ENCODE peak calls at places on chromosomes 4 and X, in eight cellular contexts. H is neural crest cell; J is foreskin fibroblast; B is right cardiac atrium; L is ELF-1; K is activated CD4-positive, alpha-beta T cell treated with anti-CD3 and anti-CD28 coated beads, Interleukin-2, amount 10 ng/mL, durations not matched to agents 7 days and 5 days; W is naive thymus-derived CD8-positive, alpha-beta T cell; E is SHP77 treated with DMSO at 0.1 percent for 48 hours. X is an unnamed sample.

GRCh38 chrX:6238576-6238975 is 9.9 kb upstream of the NLGN4X start:
- DNase-seq in H (no peak), J (no peak), B (no peak), L (no peak), K (no peak), W (no peak), E (no peak), X (no peak)

GRCh38 chrX:123976671-123977316 is 15.3 kb downstream of the STAG2 start:
- DNase-seq in H (no peak), J (no peak), B (no peak), L (no peak), K (no peak), W (peak), E (no peak), X (no peak)

GRCh38 chr4:84224522-84224921 is 274.6 kb downstream of the NKX6-1 start:
- DNase-seq in H (no peak), J (no peak), B (no peak), L (no peak), K (no peak), W (no peak), E (no peak), X (no peak)

GRCh38 chr4:7403001-7403400 is 31.7 kb downstream of the PSAPL1 start:
- DNase-seq in H (no peak), J (no peak), B (no peak), L (no peak), K (no peak), W (no peak), E (no peak), X (peak)

GRCh38 chr4:156242390-156242789 is 288.7 kb upstream of the CTSO start:
- DNase-seq in H (no peak), J (no peak), B (no peak), L (no peak), K (no peak), W (no peak), E (no peak), X (no peak)

GRCh38 chrX:100048156-100048555 is 361.9 kb downstream of the PCDH19 start:
- DNase-seq in H (no peak), J (no peak), B (no peak), L (peak), K (no peak), W (no peak), E (no peak), X (no peak)

GRCh38 chrX:153922932-153923857 is 2.9 kb downstream of the ARHGAP4 start:
- DNase-seq in H (no peak), J (peak), B (peak), L (peak), K (no peak), W (no peak), E (no peak), X (no peak)

GRCh38 chrX:46433892-46434291 is 111.3 kb downstream of the ZNF674 start:
- DNase-seq in H (no peak), J (no peak), B (no peak), L (no peak), K (no peak), W (no peak), E (no peak), X (no peak)

GRCh38 chr4:121344128-121344527 is 36.7 kb downstream of the QRFPR start:
- DNase-seq in H (no peak), J (no peak), B (no peak), L (no peak), K (no peak), W (no peak), E (no peak), X (no peak)

GRCh38 chrX:14832151-14832550 is 40.7 kb downstream of the FANCB start:
- DNase-seq in H (no peak), J (peak), B (no peak), L (peak), K (no peak), W (no peak), E (no peak), X (no peak)

GRCh38 chrX:16807548-16807947 is 21.3 kb downstream of the TXLNG start:
- DNase-seq in H (no peak), J (no peak), B (no peak), L (no peak), K (no peak), W (no peak), E (no peak), X (no peak)

GRCh38 chr4:157076578-157076947 is 613 bp downstream of the GLRB start:
- DNase-seq in H (peak), J (no peak), B (no peak), L (peak), K (no peak), W (no peak), E (no peak), X (no peak)

GRCh38 chr4:113053883-113054282 is 4.4 kb downstream of the ANK2 start:
- DNase-seq in H (no peak), J (no peak), B (no peak), L (no peak), K (no peak), W (no peak), E (no peak), X (no peak)

GRCh38 chr4:100095729-100096595 is 94.3 kb downstream of the DDIT4L start:
- DNase-seq in H (peak), J (peak), B (peak), L (peak), K (peak), W (peak), E (no peak), X (peak)

GRCh38 chr4:115537387-115537786 is 424.0 kb upstream of the NDST4 start:
- DNase-seq in H (no peak), J (no peak), B (no peak), L (no peak), K (no peak), W (no peak), E (no peak), X (no peak)

GRCh38 chrX:437636-438390 is 51.1 kb upstream of the PPP2R3B start:
- DNase-seq in H (no peak), J (peak), B (no peak), L (no peak), K (no peak), W (no peak), E (no peak), X (no peak)

GRCh38 chr4:105896984-105897760 is 1.9 kb downstream of the NPNT start:
- DNase-seq in H (no peak), J (no peak), B (no peak), L (no peak), K (no peak), W (no peak), E (no peak), X (no peak)

GRCh38 chr4:24747234-24747975 is 48.0 kb upstream of the SOD3 start:
- DNase-seq in H (no peak), J (no peak), B (no peak), L (no peak), K (no peak), W (no peak), E (no peak), X (no peak)

GRCh38 chrX:107205770-107206696 is at the start of the genes DNAAF6 and NUP62CL:
- DNase-seq in H (peak), J (peak), B (peak), L (peak), K (peak), W (peak), E (no peak), X (peak)

GRCh38 chrX:104288961-104289360 is 34.2 kb upstream of the ESX1 start:
- DNase-seq in H (no peak), J (no peak), B (no peak), L (no peak), K (no peak), W (no peak), E (no peak), X (no peak)

GRCh38 chr4:8543623-8544022 is 36.6 kb upstream of the GPR78 start:
- DNase-seq in H (no peak), J (no peak), B (no peak), L (no peak), K (no peak), W (no peak), E (no peak), X (no peak)

GRCh38 chrX:46354481-46354880 is 190.7 kb downstream of the ZNF674 start:
- DNase-seq in H (no peak), J (no peak), B (no peak), L (no peak), K (no peak), W (no peak), E (no peak), X (no peak)

GRCh38 chrX:9953396-9953795 is 13.8 kb upstream of the CLDN34 start:
- DNase-seq in H (no peak), J (no peak), B (no peak), L (no peak), K (no peak), W (no peak), E (no peak), X (no peak)

X was measured in PC-9.